ENCODE peak calls at places on chromosomes 4 and X, in nine cellular contexts. Q, X, I, W, G, F, N, Z and R are unnamed samples.

GRCh38 chrX:97787849-97788248 is 904.1 kb downstream of the RPA4 start:
- DNase-seq in Q (no peak), X (no peak), I (no peak), W (no peak), G (no peak), F (no peak), N (no peak), Z (no peak), R (peak; percentile 23)

GRCh38 chr4:83191026-83191425 is 76.5 kb upstream of the PLAC8 start:
- DNase-seq in Q (no peak), X (no peak), I (no peak), W (no peak), G (no peak), F (no peak), N (no peak), Z (no peak), R (no peak)

GRCh38 chrX:65866146-65866545 is 173.7 kb downstream of the VSIG4 start:
- DNase-seq in Q (no peak), X (no peak), I (peak; percentile 69), W (no peak), G (no peak), F (no peak), N (no peak), Z (no peak), R (no peak)

GRCh38 chr4:15336410-15337184 is 91.2 kb upstream of the C1QTNF7 start:
- DNase-seq in Q (no peak), X (peak; percentile 69), I (no peak), W (peak; percentile 12), G (peak; percentile 16), F (no peak), N (no peak), Z (no peak), R (no peak)

GRCh38 chr4:37628977-37629609 is 57.1 kb downstream of the RELL1 start:
- DNase-seq in Q (no peak), X (peak; percentile 90), I (no peak), W (no peak), G (peak; percentile 49), F (peak; percentile 59), N (no peak), Z (no peak), R (peak; percentile 67)

GRCh38 chr4:38151870-38152269 is 191.7 kb downstream of the PTTG2 start:
- DNase-seq in Q (no peak), X (peak; percentile 41), I (no peak), W (no peak), G (no peak), F (no peak), N (no peak), Z (no peak), R (no peak)

GRCh38 chr4:10082459-10083272 is 33.9 kb downstream of the WDR1 start:
- DNase-seq in Q (no peak), X (no peak), I (no peak), W (no peak), G (no peak), F (no peak), N (no peak), Z (no peak), R (no peak)

GRCh38 chrX:71216446-71216845 is 6.6 kb upstream of the GJB1 start:
- DNase-seq in Q (no peak), X (no peak), I (no peak), W (no peak), G (no peak), F (no peak), N (no peak), Z (peak; percentile 20), R (no peak)

GRCh38 chrX:150164971-150165605 is 198.0 kb upstream of the MAMLD1 start:
- DNase-seq in Q (no peak), X (no peak), I (no peak), W (no peak), G (no peak), F (no peak), N (no peak), Z (no peak), R (no peak)

GRCh38 chr4:2806392-2807355 is 13.8 kb downstream of the SH3BP2 start:
- DNase-seq in Q (no peak), X (peak; percentile 80), I (no peak), W (no peak), G (no peak), F (no peak), N (peak; percentile 52), Z (no peak), R (no peak)

GRCh38 chr4:178296669-178297068 is 854.4 kb upstream of the AGA start:
- DNase-seq in Q (peak; percentile 20), X (no peak), I (no peak), W (no peak), G (peak; percentile 2), F (no peak), N (no peak), Z (no peak), R (no peak)

DNA sequence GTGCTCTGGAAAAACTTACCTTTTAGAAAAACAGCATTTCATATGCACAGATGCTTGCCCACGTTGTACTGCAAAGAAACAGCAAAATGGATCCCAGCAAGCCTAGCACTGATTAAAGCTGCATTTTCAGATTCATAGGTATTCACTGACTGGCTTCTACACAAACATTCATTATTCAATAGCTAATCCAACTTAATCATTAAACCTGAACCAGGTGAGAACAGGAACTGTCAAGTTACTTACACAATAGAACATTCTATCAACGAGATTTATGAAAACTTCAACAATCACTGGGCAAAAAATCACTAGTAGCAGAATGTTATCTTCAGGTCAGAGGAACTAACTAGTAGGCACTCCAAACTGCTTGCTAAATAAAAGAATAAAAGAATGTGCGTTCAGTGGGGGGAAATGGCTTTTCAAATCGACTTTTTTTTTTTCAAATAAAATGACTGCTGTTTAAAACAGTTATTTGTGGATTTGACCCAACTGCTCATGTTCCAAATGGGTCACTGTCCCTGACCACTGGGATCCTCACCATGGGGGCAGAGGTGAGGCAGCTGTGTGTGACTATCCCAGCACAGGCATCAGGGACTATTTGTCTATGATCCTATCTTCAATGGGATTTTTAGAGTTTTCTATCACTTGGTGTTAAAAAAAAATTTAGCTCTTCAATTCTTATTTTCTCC is 42.3 kb downstream of the STX18 start:
- DNase-seq in Q (no peak), X (no peak), I (no peak), W (no peak), G (no peak), F (no peak), N (no peak), Z (no peak), R (no peak)
- H4K20me1 ChIP-seq in Q (peaks cover 21% of the 10 kb centered on the region), X (no peaks in the 10 kb centered on the region), I (no peaks in the 10 kb centered on the region), W (peaks cover 11% of the 10 kb centered on the region), G (peaks cover 6% of the 10 kb centered on the region), F (peaks cover 2% of the 10 kb centered on the region), N (no peaks in the 10 kb centered on the region), Z (no peaks in the 10 kb centered on the region), R (peaks cover 11% of the 10 kb centered on the region)

DNA sequence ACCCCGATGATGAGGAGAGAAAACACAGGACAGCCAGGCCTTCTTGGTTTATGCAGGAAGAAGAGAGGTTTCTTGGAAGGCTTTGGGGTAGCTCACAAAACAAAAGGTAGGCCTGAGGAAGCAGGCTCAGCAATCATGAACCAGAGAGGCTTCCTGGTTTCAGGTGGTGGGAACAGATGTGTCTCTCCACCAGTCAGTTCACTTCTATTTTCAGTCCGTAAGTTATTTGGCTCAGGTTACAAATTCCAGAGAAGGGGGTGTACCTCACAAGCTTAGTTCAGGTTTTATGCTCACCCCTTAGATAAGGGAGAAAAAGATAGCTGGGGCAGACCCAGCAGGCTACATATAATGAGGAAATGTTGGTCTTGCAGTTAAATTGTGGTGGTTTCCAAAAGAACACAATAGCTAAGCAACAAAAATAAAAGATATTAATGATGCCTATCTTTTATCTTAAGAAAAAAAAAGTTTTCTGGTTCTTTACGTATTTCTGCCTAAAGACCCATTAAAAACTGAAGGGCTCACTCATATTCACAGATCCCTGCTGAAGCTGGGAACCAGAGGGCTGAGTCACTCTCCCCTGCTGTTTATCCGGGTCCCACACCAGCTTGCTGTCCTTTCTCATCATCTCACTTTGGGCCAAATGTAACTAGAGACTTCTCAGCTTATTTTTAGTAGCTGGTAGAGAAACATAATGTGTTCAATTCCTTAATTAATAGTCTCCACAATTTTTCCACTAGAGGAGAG is 177.0 kb downstream of the CAMK2D start:
- DNase-seq in Q (peak; percentile 13), X (peak; percentile 82), I (no peak), W (peak; percentile 65), G (no peak), F (peak; percentile 63), N (no peak), Z (no peak), R (peak; percentile 17)
- TF ChIP-seq EZH2phosphoT487 in Q (no peak), X (no peak), I (no peak), W (no peak), G (no peak), F (no peak), N (no peak), Z (no peak), R (no peak)

GRCh38 chrX:119640621-119641020 is 34.4 kb upstream of the NKRF start:
- DNase-seq in Q (no peak), X (no peak), I (peak; percentile 34), W (no peak), G (no peak), F (no peak), N (no peak), Z (no peak), R (no peak)

GRCh38 chrX:119635799-119636198 is 29.6 kb upstream of the NKRF start:
- DNase-seq in Q (no peak), X (no peak), I (no peak), W (peak; percentile 15), G (no peak), F (no peak), N (no peak), Z (no peak), R (no peak)

GRCh38 chrX:119636419-119636818 is 30.2 kb upstream of the NKRF start:
- DNase-seq in Q (no peak), X (no peak), I (no peak), W (no peak), G (no peak), F (no peak), N (no peak), Z (no peak), R (no peak)

GRCh38 chrX:119635179-119635578 is 29.0 kb upstream of the NKRF start:
- DNase-seq in Q (no peak), X (no peak), I (peak; percentile 69), W (no peak), G (no peak), F (no peak), N (no peak), Z (no peak), R (no peak)

DNA sequence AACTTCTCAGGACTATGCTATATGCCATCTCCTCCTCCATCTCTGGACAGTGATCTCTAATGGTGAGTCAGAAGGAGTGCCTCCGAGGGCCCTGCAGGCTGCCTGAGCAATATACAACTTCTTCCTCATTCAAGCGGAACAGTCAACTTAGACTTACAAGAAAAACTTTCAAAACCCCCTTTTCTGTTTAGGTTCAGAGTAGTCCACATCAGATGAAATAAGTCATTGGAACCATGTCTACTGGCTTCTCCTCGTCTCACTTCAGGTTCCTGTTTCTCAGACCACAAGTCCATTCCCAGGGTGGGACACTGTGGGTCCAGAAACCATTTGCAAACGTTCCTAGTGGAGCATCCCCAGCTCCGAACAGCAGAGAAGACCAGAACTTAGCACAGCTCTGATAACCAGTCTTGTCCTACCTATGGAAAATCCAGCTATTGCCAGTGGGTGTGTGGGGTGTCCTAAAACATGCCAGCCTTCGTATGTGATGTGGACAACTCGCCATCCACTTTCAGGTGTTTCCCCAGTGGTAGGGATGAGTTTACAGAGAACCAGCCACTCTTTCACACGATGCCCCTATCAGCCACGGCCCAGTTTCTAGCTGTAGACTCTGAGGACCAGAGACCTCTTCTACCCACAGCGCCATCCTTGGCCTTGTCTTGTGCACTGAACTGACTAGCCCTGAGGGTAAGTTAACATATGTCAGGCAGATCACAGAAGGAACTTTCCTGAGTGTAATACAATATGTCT is 32.7 kb upstream of the NKRF start:
- DNase-seq in Q (no peak), X (no peak), I (no peak), W (no peak), G (peak; percentile 3), F (no peak), N (no peak), Z (no peak), R (no peak)
- H4K20me1 ChIP-seq in Q (no peaks in the 10 kb centered on the region), X (no peaks in the 10 kb centered on the region), I (no peaks in the 10 kb centered on the region), W (no peaks in the 10 kb centered on the region), G (no peaks in the 10 kb centered on the region), F (no peaks in the 10 kb centered on the region), N (no peaks in the 10 kb centered on the region), Z (no peaks in the 10 kb centered on the region), R (no peaks in the 10 kb centered on the region)

GRCh38 chr4:53450773-53451172 is 73.3 kb downstream of the FIP1L1 start:
- DNase-seq in Q (no peak), X (peak; percentile 68), I (no peak), W (peak; percentile 24), G (no peak), F (no peak), N (no peak), Z (no peak), R (no peak)
- TF ChIP-seq EZH2phosphoT487 in Q (no peak), X (no peak), I (no peak), W (no peak), G (no peak), F (no peak), N (no peak), Z (no peak), R (no peak)